ENCODE peak calls at places on chromosomes 5 and 9, in nine cellular contexts. Z is NCI-H774, M is HTR-8/SVneo, P is NAMALWA, E is Caki2, N is aorta, F is iris pigment epithelial cell, I is EL, D is HFF-Myc. C is an unnamed sample.

GRCh38 chr9:136225366-136225747 is 20.3 kb downstream of the QSOX2 start:
- DNase-seq in E (no peak), Z (no peak), I (no peak), D (no peak), N (no peak), P (peak), M (no peak), F (no peak), C (no peak)

GRCh38 chr5:137606401-137606800 is 107.3 kb upstream of the SPOCK1 start:
- DNase-seq in E (no peak), P (no peak), Z (no peak), D (no peak), I (no peak), M (no peak), N (no peak), F (no peak), C (no peak)

GRCh38 chr5:105573575-105573974 is 2011.0 kb upstream of the NUDT12 start:
- DNase-seq in M (no peak), D (no peak), I (no peak), Z (no peak), N (no peak), P (no peak), E (no peak), F (peak), C (no peak)

GRCh38 chr5:180803181-180804128 is 849 bp upstream of the MGAT1 start:
- DNase-seq in F (no peak), I (peak), D (no peak), P (peak), M (no peak), N (peak), Z (no peak), E (no peak), C (no peak)

GRCh38 chr9:130205912-130206311 is 33.7 kb downstream of the NCS1 start:
- DNase-seq in I (no peak), Z (no peak), P (no peak), E (no peak), F (no peak), D (no peak), M (no peak), N (no peak), C (no peak)

GRCh38 chr5:82092-82491 is 9.9 kb upstream of the PLEKHG4B start:
- DNase-seq in E (no peak), F (peak), P (no peak), N (peak), D (no peak), M (peak), Z (no peak), I (peak), C (no peak)

GRCh38 chr9:6354072-6354686 is 26.0 kb downstream of the TPD52L3 start:
- DNase-seq in I (peak), M (peak), D (peak), P (peak), E (peak), N (no peak), Z (peak), F (peak), C (peak)

GRCh38 chr5:109533847-109534272 is 124.1 kb upstream of the PJA2 start:
- DNase-seq in F (peak), D (no peak), M (no peak), I (peak), N (no peak), Z (no peak), P (no peak), E (no peak), C (no peak)

GRCh38 chr9:129696803-129697110 is 31.3 kb downstream of the PRRX2 start:
- DNase-seq in F (no peak), I (no peak), E (no peak), P (no peak), M (no peak), N (no peak), Z (no peak), D (no peak), C (no peak)

GRCh38 chr9:137454506-137455360 is 4.4 kb downstream of the NSMF start:
- DNase-seq in I (no peak), F (peak), P (no peak), Z (no peak), M (no peak), N (peak), D (no peak), E (no peak), C (no peak)

GRCh38 chr5:173774212-173774850 is 113.8 kb upstream of the CPEB4 start:
- DNase-seq in Z (no peak), D (no peak), F (no peak), I (no peak), P (no peak), N (no peak), M (no peak), E (no peak), C (no peak)

GRCh38 chr9:129650680-129651235 is 8.8 kb upstream of the ASB6 start:
- DNase-seq in D (no peak), I (no peak), E (no peak), M (no peak), N (no peak), P (no peak), F (peak), Z (no peak), C (no peak)

GRCh38 chr9:107749787-107750444 is 260.3 kb upstream of the KLF4 start:
- DNase-seq in M (peak), F (peak), I (peak), P (no peak), D (peak), Z (peak), N (peak), E (peak), C (peak)

GRCh38 chr5:31587546-31587945 is 51.4 kb upstream of the PDZD2 start:
- DNase-seq in I (no peak), Z (no peak), F (no peak), D (no peak), E (no peak), N (no peak), P (no peak), M (no peak), C (no peak)

GRCh38 chr9:120486347-120486746 is 93.6 kb downstream of the CDK5RAP2 start:
- DNase-seq in F (no peak), M (no peak), D (no peak), Z (peak), P (no peak), E (no peak), N (no peak), I (no peak), C (no peak)

GRCh38 chr5:41154491-41154890 is 58.8 kb downstream of the C6 start:
- DNase-seq in N (no peak), I (no peak), D (no peak), P (no peak), Z (no peak), M (no peak), E (no peak), F (peak), C (no peak)

GRCh38 chr9:101138516-101138915 is 110.0 kb downstream of the PLPPR1 start:
- DNase-seq in M (no peak), N (no peak), E (no peak), D (no peak), F (no peak), I (no peak), P (no peak), Z (no peak), C (no peak)

GRCh38 chr5:1137567-1138444 is 25.9 kb upstream of the SLC12A7 start:
- DNase-seq in P (peak), D (no peak), Z (no peak), E (peak), I (no peak), F (no peak), N (peak), M (no peak), C (no peak)

GRCh38 chr9:131037336-131038255 is 28.6 kb downstream of the LAMC3 start:
- DNase-seq in E (no peak), F (no peak), Z (no peak), P (no peak), N (no peak), M (no peak), D (no peak), I (no peak), C (no peak)

GRCh38 chr5:116632890-116633289 is 58.3 kb upstream of the SEMA6A start:
- DNase-seq in M (no peak), Z (no peak), E (no peak), N (no peak), D (no peak), P (no peak), F (no peak), I (no peak), C (no peak)

GRCh38 chr5:172342907-172343306 is 59.3 kb upstream of the UBTD2 start:
- DNase-seq in E (peak), N (no peak), Z (no peak), I (no peak), D (no peak), M (no peak), F (peak), P (no peak), C (no peak)

GRCh38 chr5:91639744-91640143 is 256.6 kb upstream of the ARRDC3 start:
- DNase-seq in M (no peak), E (no peak), N (no peak), F (no peak), I (no peak), P (no peak), Z (no peak), D (no peak), C (no peak)

GRCh38 chr5:139733698-139734491 is 61.7 kb upstream of the PSD2 start:
- DNase-seq in F (no peak), M (no peak), N (no peak), I (no peak), Z (no peak), P (no peak), E (peak), D (no peak), C (no peak)

GRCh38 chr9:98997580-98997979 is 53.9 kb downstream of the COL15A1 start:
- DNase-seq in I (peak), D (no peak), Z (no peak), P (no peak), E (no peak), F (no peak), N (no peak), M (no peak), C (no peak)

GRCh38 chr5:122576266-122577016 is 198.4 kb upstream of the SNX2 start:
- DNase-seq in Z (no peak), E (no peak), P (no peak), M (no peak), F (no peak), D (no peak), I (no peak), N (no peak), C (no peak)

GRCh38 chr9:107337676-107338590 is 54.9 kb downstream of the RAD23B start:
- DNase-seq in N (no peak), I (no peak), D (no peak), E (no peak), Z (no peak), M (no peak), P (no peak), F (no peak), C (no peak)

GRCh38 chr5:11177993-11178711 is 417.1 kb upstream of the DAP start:
- DNase-seq in F (peak), N (no peak), I (no peak), M (no peak), D (no peak), Z (no peak), E (no peak), P (no peak), C (no peak)

GRCh38 chr5:177444106-177445051 is 2.2 kb upstream of the PRR7 start:
- DNase-seq in E (no peak), I (no peak), F (no peak), D (no peak), P (no peak), N (peak), Z (no peak), M (no peak), C (no peak)